ENCODE peak calls at places on chromosomes 4 and X, in four cellular contexts. G is lower lobe of right lung; Y is CD8-positive, alpha-beta T cell; C is breast epithelium. I is an unnamed sample. For H3K4me1, the result is how much of the 10 kb centered on the place peaks cover.

GRCh38 chr4:21005647-21006046 is 305.4 kb downstream of the PACRGL start:
- DNase-seq in C (no peak), Y (no peak), G (no peak), I (no peak)

GRCh38 chr4:90443231-90443630 is 316.0 kb downstream of the CCSER1 start:
- DNase-seq in C (no peak), Y (no peak), G (no peak), I (no peak)

GRCh38 chr4:152310223-152310622 is 225.7 kb downstream of the FBXW7 start:
- DNase-seq in G (no peak), Y (no peak), C (no peak), I (no peak)

GRCh38 chrX:23841847-23842522 is 59.0 kb downstream of the SAT1 start:
- DNase-seq in Y (no peak), C (no peak), G (no peak), I (no peak)

GRCh38 chr4:133000012-133000411 is 149.1 kb upstream of the PCDH10 start:
- DNase-seq in G (no peak), Y (no peak), C (no peak), I (no peak)

GRCh38 chr4:176920694-176921093 is 128.0 kb upstream of the VEGFC start:
- DNase-seq in G (no peak), C (no peak), Y (no peak), I (no peak)

GRCh38 chr4:21195682-21196081 is 495.4 kb downstream of the PACRGL start:
- DNase-seq in Y (no peak), C (no peak), G (no peak), I (no peak)

GRCh38 chr4:10343656-10344055 is 113.6 kb downstream of the ZNF518B start:
- DNase-seq in C (no peak), Y (no peak), G (no peak), I (no peak)

GRCh38 chr4:103718993-103719319 is 829 bp downstream of the TACR3 start:
- DNase-seq in C (no peak), Y (no peak), G (no peak), I (no peak)

GRCh38 chr4:32102941-32103340 is 1382.8 kb downstream of the PCDH7 start:
- DNase-seq in Y (no peak), G (no peak), C (no peak), I (no peak)

GRCh38 chr4:142407569-142407968 is 438.5 kb downstream of the INPP4B start:
- DNase-seq in C (no peak), G (no peak), Y (no peak), I (no peak)

GRCh38 chr4:27524224-27524623 is 663.6 kb downstream of the STIM2 start:
- DNase-seq in G (no peak), Y (no peak), C (no peak), I (no peak)

GRCh38 chr4:118787844-118788380 is 48.0 kb downstream of the SEC24D start:
- DNase-seq in G (no peak), Y (no peak), C (no peak), I (no peak)

GRCh38 chr4:106365613-106366012 is 3.0 kb downstream of the GIMD1 start:
- DNase-seq in G (no peak), Y (no peak), C (no peak), I (peak)

GRCh38 chr4:149113804-149114430 is 671.7 kb upstream of the NR3C2 start:
- DNase-seq in Y (no peak), G (no peak), C (no peak), I (no peak)

GRCh38 chrX:19272452-19272851 is 71.3 kb upstream of the PDHA1 start:
- DNase-seq in Y (no peak), G (no peak), C (no peak), I (no peak)

DNA sequence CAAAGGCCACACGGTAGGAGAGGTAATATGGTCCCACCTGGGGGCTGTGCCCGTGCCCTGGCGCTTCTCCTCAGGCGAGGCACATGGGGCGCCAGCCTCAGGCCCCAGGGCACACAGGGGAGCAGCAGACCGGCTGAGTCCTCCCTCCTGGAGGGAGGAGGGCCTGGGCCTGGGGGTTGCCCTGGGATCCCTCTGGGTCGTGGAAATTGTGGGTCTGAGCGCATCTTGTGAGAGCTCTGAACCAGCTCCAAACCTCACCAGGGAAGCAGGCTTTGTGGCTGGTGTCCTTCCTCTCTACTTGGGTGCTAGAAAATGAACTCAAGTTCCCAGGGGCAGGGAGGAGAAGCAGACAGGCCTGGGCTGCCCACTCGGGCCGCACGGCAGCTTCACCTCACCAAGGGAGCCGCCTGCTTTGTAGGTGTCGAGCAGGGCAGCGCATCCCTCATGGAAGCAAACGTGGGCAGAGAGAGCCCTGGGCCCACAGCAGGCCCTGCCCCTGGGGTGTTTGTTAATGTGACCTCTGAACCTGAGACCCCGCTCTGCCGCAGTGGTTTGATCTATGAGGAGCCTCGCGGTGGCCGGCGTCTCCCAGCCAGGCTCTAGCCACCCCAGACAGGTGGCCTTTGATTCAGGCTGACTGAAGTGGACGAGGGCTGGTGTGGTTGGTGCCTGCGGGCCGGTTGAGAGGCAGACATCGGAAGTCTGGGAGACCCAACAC is 10.8 kb downstream of the HTRA3 start:
- DNase-seq in Y (no peak), G (no peak), C (no peak), I (no peak)
- H3K4me1 ChIP-seq in Y (under half), G (under half), C (under half), I (under half)

DNA sequence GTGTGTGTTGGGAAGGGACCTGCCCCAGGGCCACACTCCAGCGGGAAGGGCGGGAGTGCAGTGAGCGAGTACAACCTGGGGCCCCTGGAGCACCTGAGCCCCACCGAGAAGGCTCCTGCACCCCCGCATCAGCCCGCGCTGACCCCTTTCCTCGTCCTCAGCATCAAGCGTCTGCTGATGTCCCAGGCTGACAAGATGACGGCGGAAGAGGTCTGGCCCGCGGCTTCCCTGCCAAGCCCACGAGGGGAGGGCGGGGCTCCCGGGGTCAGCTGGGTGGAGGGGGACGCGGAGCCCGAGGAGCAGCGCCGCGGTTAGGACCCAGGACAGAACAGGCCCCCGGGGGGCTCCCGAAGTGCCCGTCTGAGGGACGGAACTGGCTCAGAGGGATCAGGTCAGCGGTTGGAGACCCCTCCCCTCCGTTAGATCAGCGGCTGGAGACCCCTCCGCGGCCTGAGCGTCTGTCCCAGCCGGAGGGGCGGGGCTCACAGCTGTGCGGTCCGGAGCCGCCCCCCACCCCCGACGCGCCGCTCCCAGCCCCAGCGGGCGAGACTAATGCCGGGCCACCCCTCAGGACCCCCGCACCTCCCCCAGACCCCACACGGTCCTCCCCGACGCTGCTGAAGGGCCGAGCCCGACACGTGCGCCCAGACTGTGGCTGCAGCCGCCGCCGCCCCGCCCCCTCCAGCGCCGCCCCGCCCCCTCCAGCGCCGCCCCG is 6.7 kb downstream of the MYL5 start:
- DNase-seq in G (peak), Y (peak), C (peak), I (no peak)
- H3K4me1 ChIP-seq in G (under half), Y (under half), C (under half), I (under half)

DNA sequence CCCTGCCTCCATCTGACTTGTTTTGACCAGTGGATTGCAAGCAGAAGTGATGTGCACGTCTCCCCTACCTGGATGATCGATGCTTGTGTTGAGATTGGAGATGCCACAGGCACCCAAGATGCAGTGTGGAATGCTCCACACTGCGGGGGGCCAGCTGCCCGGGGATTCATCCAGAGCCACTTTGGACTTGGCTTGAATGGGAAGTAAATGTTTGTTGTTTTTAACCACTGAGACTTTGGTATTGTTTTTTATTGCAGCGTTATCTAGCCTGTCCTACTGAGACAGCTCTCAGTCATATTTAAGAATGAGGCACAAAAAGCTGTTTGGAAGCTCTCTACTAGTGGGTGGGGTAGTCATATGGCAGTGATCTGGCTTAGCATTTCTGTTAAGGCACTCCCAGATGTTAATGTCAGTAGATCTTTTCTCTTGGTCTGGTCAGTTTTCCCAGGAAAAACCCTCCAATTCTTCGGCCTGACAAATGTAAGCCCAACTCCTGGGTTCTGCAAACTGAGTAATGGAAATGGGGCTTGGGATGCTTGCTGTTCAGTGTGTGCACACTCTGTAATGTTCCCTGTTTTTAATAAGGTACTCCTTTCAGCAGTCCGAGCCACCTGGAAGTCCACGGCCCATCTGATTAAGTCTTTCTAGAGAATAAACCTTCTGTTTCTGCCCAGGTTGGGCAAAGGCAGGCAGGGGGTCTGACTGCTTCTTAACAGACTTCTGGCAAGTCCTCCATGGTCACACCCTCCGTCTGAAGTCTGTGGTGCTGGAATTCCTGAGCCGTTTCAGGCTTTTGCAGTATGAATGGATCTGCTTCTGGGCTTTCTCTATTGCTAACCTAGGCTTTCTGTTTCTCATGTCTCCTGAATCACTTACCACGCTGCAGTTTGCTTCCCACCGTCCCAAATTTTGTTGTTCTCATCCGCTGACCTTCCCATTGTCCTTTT is 74.8 kb downstream of the WWC2 start:
- DNase-seq in C (no peak), G (no peak), Y (no peak), I (no peak)
- H3K4me1 ChIP-seq in C (under half), G (half or more), Y (under half), I (under half)

GRCh38 chrX:104334971-104335370 is 80.2 kb upstream of the ESX1 start:
- DNase-seq in C (no peak), G (no peak), Y (no peak), I (no peak)

GRCh38 chrX:104330966-104331365 is 76.2 kb upstream of the ESX1 start:
- DNase-seq in C (no peak), G (no peak), Y (no peak), I (no peak)

GRCh38 chrX:104335765-104336164 is 81.0 kb upstream of the ESX1 start:
- DNase-seq in C (no peak), G (no peak), Y (no peak), I (no peak)
- H3K4me1 ChIP-seq in C (under half), G (under half), Y (under half), I (under half)

GRCh38 chr4:25722964-25723363 is 67.3 kb downstream of the SLC34A2 start:
- DNase-seq in C (no peak), Y (no peak), G (no peak), I (peak)
- H3K4me1 ChIP-seq in C (under half), Y (under half), G (under half), I (under half)

GRCh38 chr4:169619958-169620845 is at the start of gene CLCN3:
- DNase-seq in C (peak), Y (peak), G (peak), I (peak)
- H3K4me1 ChIP-seq in C (under half), Y (under half), G (under half), I (under half)

GRCh38 chr4:85669204-85669603 is 194.3 kb downstream of the ARHGAP24 start:
- DNase-seq in G (no peak), Y (no peak), C (no peak), I (no peak)

GRCh38 chr4:85672959-85673358 is 198.0 kb downstream of the ARHGAP24 start:
- DNase-seq in G (no peak), Y (no peak), C (no peak), I (no peak)

GRCh38 chr4:85673540-85673939 is 198.6 kb downstream of the ARHGAP24 start:
- DNase-seq in G (no peak), C (no peak), Y (no peak), I (no peak)

GRCh38 chr4:85669992-85670548 is 195.1 kb downstream of the ARHGAP24 start:
- DNase-seq in Y (no peak), G (no peak), C (no peak), I (no peak)

GRCh38 chr4:85672116-85672515 is 197.2 kb downstream of the ARHGAP24 start:
- DNase-seq in C (no peak), G (no peak), Y (no peak), I (no peak)
- H3K4me1 ChIP-seq in C (under half), G (under half), Y (under half), I (under half)

I was measured in small intestine.